ENCODE peak calls at places on chromosomes 16 and 17, in eight cellular contexts. F, P, X, U, D, A, H and N are unnamed samples.

GRCh38 chr16:79089735-79090284 is 510.7 kb downstream of the MAF start:
- DNase-seq in F (no peak), A (no peak), D (no peak), H (no peak), P (no peak), X (no peak), U (peak), N (no peak)

GRCh38 chr17:74215332-74215727 is 2.0 kb downstream of the TTYH2 start:
- DNase-seq in D (no peak), F (no peak), H (no peak), A (no peak), X (no peak), P (no peak), U (peak), N (peak)

GRCh38 chr17:10631048-10631700 is 25.9 kb downstream of the MYH3 start:
- DNase-seq in H (peak), D (no peak), F (peak), X (no peak), P (no peak), U (no peak), A (no peak), N (peak)

GRCh38 chr16:2874584-2875362 is 8.2 kb upstream of the FLYWCH2 start:
- DNase-seq in D (peak), P (peak), X (peak), H (peak), F (peak), U (peak), A (peak), N (peak)

GRCh38 chr16:4401094-4401501 is 15.3 kb downstream of the CORO7 start:
- DNase-seq in P (no peak), A (no peak), X (no peak), F (no peak), H (no peak), D (no peak), U (no peak), N (no peak)

GRCh38 chr17:47703191-47703591 is 9.2 kb downstream of the TBKBP1 start:
- DNase-seq in A (no peak), D (no peak), P (peak), X (peak), U (no peak), H (no peak), F (no peak), N (no peak)

GRCh38 chr17:46193626-46194392 is 580 bp upstream of the KANSL1 start:
- DNase-seq in P (peak), F (peak), A (peak), H (peak), U (peak), X (peak), D (peak), N (peak)

GRCh38 chr17:45908935-45909334 is 14.6 kb downstream of the MAPT start:
- DNase-seq in U (no peak), F (no peak), A (no peak), P (no peak), D (no peak), X (no peak), H (no peak), N (no peak)

GRCh38 chr17:58706351-58707140 is 14.1 kb downstream of the RAD51C start:
- DNase-seq in A (no peak), H (no peak), F (no peak), U (no peak), X (no peak), D (no peak), P (no peak), N (no peak)

GRCh38 chr16:49918257-49918656 is 62.3 kb upstream of the ZNF423 start:
- DNase-seq in P (no peak), H (no peak), X (no peak), U (no peak), D (no peak), F (no peak), A (no peak), N (no peak)

GRCh38 chr16:17359778-17360177 is 111.0 kb downstream of the XYLT1 start:
- DNase-seq in U (no peak), F (peak), D (no peak), H (no peak), A (no peak), X (no peak), P (no peak), N (no peak)

GRCh38 chr17:32467949-32468348 is 18.8 kb upstream of the CDK5R1 start:
- DNase-seq in F (no peak), D (no peak), X (no peak), H (no peak), P (no peak), U (no peak), A (no peak), N (no peak)

GRCh38 chr17:977163-977562 is 2.4 kb downstream of the NXN start:
- DNase-seq in A (no peak), D (no peak), F (peak), H (no peak), X (no peak), U (no peak), P (no peak), N (no peak)
- H3K4me3 ChIP-seq in A (no peak), D (peak), F (peak), H (no peak), X (no peak), U (no peak), P (no peak), N (no peak)

GRCh38 chr16:88455610-88456355 is 2.7 kb downstream of the ZFPM1 start:
- DNase-seq in U (no peak), A (no peak), P (no peak), X (peak), H (peak), F (peak), D (no peak), N (peak)
- H3K27ac ChIP-seq in U (no peak), A (peak), P (peak), X (peak), H (no peak), F (no peak), D (peak), N (peak)

GRCh38 chr16:70800798-70801480 is at the start of gene VAC14:
- DNase-seq in U (peak), H (peak), P (peak), D (peak), X (peak), A (peak), F (peak), N (peak)
- TF ChIP-seq POLR2A in U (no peak), H (peak), P (peak), D (no peak), X (peak), A (peak), F (peak), N (peak)

GRCh38 chr16:72785886-72786285 is 262.0 kb downstream of the ZFHX3 start:
- DNase-seq in F (peak), A (no peak), D (no peak), P (no peak), H (no peak), U (no peak), X (no peak), N (no peak)
- H3K4me3 ChIP-seq in F (no peak), A (no peak), D (no peak), P (no peak), H (no peak), U (peak), X (no peak), N (no peak)

GRCh38 chr16:70570967-70571570 is 47.5 kb downstream of the SF3B3 start:
- DNase-seq in P (no peak), A (no peak), D (no peak), H (no peak), U (no peak), X (no peak), F (no peak), N (no peak)

GRCh38 chr16:70569752-70570151 is 46.1 kb downstream of the SF3B3 start:
- DNase-seq in D (no peak), X (no peak), U (no peak), P (no peak), F (no peak), H (no peak), A (no peak), N (no peak)

GRCh38 chr16:70572926-70573270 is 49.3 kb downstream of the SF3B3 start:
- DNase-seq in P (no peak), F (no peak), U (no peak), D (no peak), H (no peak), A (no peak), X (no peak), N (no peak)

GRCh38 chr16:70572050-70572925 is 48.7 kb downstream of the SF3B3 start:
- DNase-seq in D (no peak), P (no peak), H (peak), A (no peak), X (no peak), F (no peak), U (no peak), N (no peak)

GRCh38 chr16:70571623-70572022 is 48.0 kb downstream of the SF3B3 start:
- DNase-seq in A (no peak), U (no peak), F (no peak), D (no peak), H (no peak), P (no peak), X (no peak), N (no peak)
- H3K27ac ChIP-seq in A (peak), U (peak), F (no peak), D (no peak), H (no peak), P (no peak), X (no peak), N (no peak)